ENCODE peak calls at places on chromosomes 3 and 15, in eight cellular contexts. One of them, this sample, is unnamed.
A peak's percentile ranks its signal among the peaks of the same experiment; 100 is the strongest.

GRCh38 chr3:126543457-126544090 is 15.2 kb downstream of the C3orf22 start:
- DNase-seq in mucosa of descending colon: no peak
- DNase-seq in psoas muscle: no peak
- DNase-seq in lower leg skin: peak; percentile 78
- DNase-seq in GM23338: no peak
- DNase-seq in skeletal muscle cell: no peak
- DNase-seq in aorta: peak; percentile 39
- DNase-seq in stomach: peak; percentile 10
- DNase-seq in this sample: no peak

GRCh38 chr3:192514754-192515660 is 212.3 kb downstream of the FGF12 start:
- DNase-seq in psoas muscle: peak; percentile 18
- DNase-seq in mucosa of descending colon: peak; percentile 43
- DNase-seq in aorta: peak; percentile 45
- DNase-seq in GM23338: peak; percentile 93
- DNase-seq in skeletal muscle cell: no peak
- DNase-seq in stomach: peak; percentile 31
- DNase-seq in lower leg skin: peak; percentile 83
- DNase-seq in this sample: peak; percentile 87

GRCh38 chr3:126434931-126435411 is 40.3 kb downstream of the CFAP100 start:
- DNase-seq in lower leg skin: peak; percentile 43
- DNase-seq in GM23338: no peak
- DNase-seq in stomach: peak; percentile 19
- DNase-seq in skeletal muscle cell: no peak
- DNase-seq in aorta: no peak
- DNase-seq in psoas muscle: no peak
- DNase-seq in mucosa of descending colon: no peak
- DNase-seq in this sample: peak; percentile 26

GRCh38 chr3:131033480-131034080 is 6.9 kb downstream of the NEK11 start:
- DNase-seq in psoas muscle: no peak
- DNase-seq in GM23338: peak; percentile 61
- DNase-seq in aorta: no peak
- DNase-seq in mucosa of descending colon: no peak
- DNase-seq in lower leg skin: no peak
- DNase-seq in stomach: no peak
- DNase-seq in skeletal muscle cell: no peak
- DNase-seq in this sample: peak; percentile 47

GRCh38 chr3:108494862-108495531 is 15.4 kb downstream of the MYH15 start:
- DNase-seq in stomach: no peak
- DNase-seq in psoas muscle: no peak
- DNase-seq in aorta: no peak
- DNase-seq in mucosa of descending colon: no peak
- DNase-seq in lower leg skin: no peak
- DNase-seq in skeletal muscle cell: no peak
- DNase-seq in GM23338: no peak
- DNase-seq in this sample: no peak

GRCh38 chr3:72379500-72380187 is 468.6 kb downstream of the SHQ1 start:
- DNase-seq in GM23338: no peak
- DNase-seq in aorta: no peak
- DNase-seq in lower leg skin: no peak
- DNase-seq in skeletal muscle cell: no peak
- DNase-seq in psoas muscle: no peak
- DNase-seq in stomach: no peak
- DNase-seq in mucosa of descending colon: no peak
- DNase-seq in this sample: no peak

GRCh38 chr15:48392356-48392755 is 61.1 kb downstream of the DUT start:
- DNase-seq in skeletal muscle cell: peak; percentile 84
- DNase-seq in psoas muscle: peak; percentile 55
- DNase-seq in aorta: peak; percentile 64
- DNase-seq in GM23338: no peak
- DNase-seq in stomach: no peak
- DNase-seq in mucosa of descending colon: no peak
- DNase-seq in lower leg skin: peak; percentile 85
- DNase-seq in this sample: no peak

GRCh38 chr3:146750196-146750595 is 145.1 kb upstream of the PLSCR5 start:
- DNase-seq in aorta: no peak
- DNase-seq in skeletal muscle cell: peak; percentile 5
- DNase-seq in GM23338: no peak
- DNase-seq in mucosa of descending colon: no peak
- DNase-seq in psoas muscle: no peak
- DNase-seq in stomach: no peak
- DNase-seq in lower leg skin: no peak
- DNase-seq in this sample: no peak

DNA sequence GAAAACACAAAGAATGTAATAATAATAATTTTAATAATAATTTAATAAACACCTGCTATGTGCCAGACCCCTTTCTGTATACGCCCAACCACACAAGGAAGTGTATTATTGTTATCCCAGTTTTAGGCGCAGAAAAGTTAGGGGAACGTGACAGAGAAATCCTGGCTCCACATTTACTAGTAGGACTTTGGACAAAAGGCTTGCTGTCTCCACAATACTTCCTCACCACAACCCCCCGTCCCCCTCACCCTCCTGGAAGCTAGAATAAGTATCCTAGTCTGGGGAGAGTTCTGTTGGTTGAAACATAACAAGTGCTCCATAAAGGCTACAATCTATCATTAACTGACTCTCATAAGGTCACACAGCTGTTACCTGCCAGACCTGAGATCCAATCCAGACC is 484 bp upstream of the IL17RD start:
- DNase-seq in skeletal muscle cell: no peak
- DNase-seq in stomach: no peak
- DNase-seq in lower leg skin: no peak
- DNase-seq in GM23338: no peak
- DNase-seq in mucosa of descending colon: no peak
- DNase-seq in aorta: no peak
- DNase-seq in psoas muscle: no peak
- DNase-seq in this sample: no peak
- H3K4me3 ChIP-seq in skeletal muscle cell: peak overlapping the region; percentile 10
- H3K4me3 ChIP-seq in stomach: peak overlapping the region; percentile 76
- H3K4me3 ChIP-seq in lower leg skin: no peak overlapping the region
- H3K4me3 ChIP-seq in GM23338: no peak overlapping the region
- H3K4me3 ChIP-seq in mucosa of descending colon: no peak overlapping the region
- H3K4me3 ChIP-seq in aorta: no peak overlapping the region
- H3K4me3 ChIP-seq in psoas muscle: no peak overlapping the region
- H3K4me3 ChIP-seq in this sample: no peak overlapping the region

GRCh38 chr15:60752973-60753720 is 274.2 kb upstream of the ICE2 start:
- DNase-seq in stomach: no peak
- DNase-seq in psoas muscle: no peak
- DNase-seq in GM23338: no peak
- DNase-seq in lower leg skin: no peak
- DNase-seq in skeletal muscle cell: no peak
- DNase-seq in mucosa of descending colon: no peak
- DNase-seq in aorta: no peak
- DNase-seq in this sample: no peak
- H3K4me3 ChIP-seq in stomach: no peak overlapping the region
- H3K4me3 ChIP-seq in psoas muscle: peak overlapping the region; percentile 52
- H3K4me3 ChIP-seq in GM23338: no peak overlapping the region
- H3K4me3 ChIP-seq in lower leg skin: no peak overlapping the region
- H3K4me3 ChIP-seq in skeletal muscle cell: no peak overlapping the region
- H3K4me3 ChIP-seq in mucosa of descending colon: no peak overlapping the region
- H3K4me3 ChIP-seq in aorta: peak overlapping the region; percentile 23
- H3K4me3 ChIP-seq in this sample: no peak overlapping the region

GRCh38 chr15:81511160-81511559 is 137.1 kb upstream of the TMC3 start:
- DNase-seq in psoas muscle: no peak
- DNase-seq in GM23338: no peak
- DNase-seq in mucosa of descending colon: no peak
- DNase-seq in lower leg skin: no peak
- DNase-seq in skeletal muscle cell: no peak
- DNase-seq in aorta: no peak
- DNase-seq in stomach: no peak
- DNase-seq in this sample: no peak
- H3K4me3 ChIP-seq in psoas muscle: no peak overlapping the region
- H3K4me3 ChIP-seq in GM23338: no peak overlapping the region
- H3K4me3 ChIP-seq in mucosa of descending colon: no peak overlapping the region
- H3K4me3 ChIP-seq in lower leg skin: no peak overlapping the region
- H3K4me3 ChIP-seq in skeletal muscle cell: no peak overlapping the region
- H3K4me3 ChIP-seq in aorta: no peak overlapping the region
- H3K4me3 ChIP-seq in stomach: no peak overlapping the region
- H3K4me3 ChIP-seq in this sample: no peak overlapping the region

GRCh38 chr3:179673522-179673921 is 20.7 kb downstream of the USP13 start:
- DNase-seq in GM23338: no peak
- DNase-seq in skeletal muscle cell: no peak
- DNase-seq in aorta: no peak
- DNase-seq in stomach: no peak
- DNase-seq in lower leg skin: no peak
- DNase-seq in psoas muscle: no peak
- DNase-seq in mucosa of descending colon: no peak
- DNase-seq in this sample: no peak
- H3K4me3 ChIP-seq in GM23338: no peak overlapping the region
- H3K4me3 ChIP-seq in skeletal muscle cell: no peak overlapping the region
- H3K4me3 ChIP-seq in aorta: no peak overlapping the region
- H3K4me3 ChIP-seq in stomach: no peak overlapping the region
- H3K4me3 ChIP-seq in lower leg skin: no peak overlapping the region
- H3K4me3 ChIP-seq in psoas muscle: no peak overlapping the region
- H3K4me3 ChIP-seq in mucosa of descending colon: no peak overlapping the region
- H3K4me3 ChIP-seq in this sample: no peak overlapping the region

GRCh38 chr3:71168043-71168720 is 415.3 kb downstream of the FOXP1 start:
- DNase-seq in mucosa of descending colon: no peak
- DNase-seq in aorta: no peak
- DNase-seq in lower leg skin: no peak
- DNase-seq in GM23338: no peak
- DNase-seq in stomach: no peak
- DNase-seq in skeletal muscle cell: peak; percentile 43
- DNase-seq in psoas muscle: no peak
- DNase-seq in this sample: no peak
- H3K4me3 ChIP-seq in mucosa of descending colon: no peak overlapping the region
- H3K4me3 ChIP-seq in aorta: no peak overlapping the region
- H3K4me3 ChIP-seq in lower leg skin: no peak overlapping the region
- H3K4me3 ChIP-seq in GM23338: no peak overlapping the region
- H3K4me3 ChIP-seq in stomach: no peak overlapping the region
- H3K4me3 ChIP-seq in skeletal muscle cell: no peak overlapping the region
- H3K4me3 ChIP-seq in psoas muscle: no peak overlapping the region
- H3K4me3 ChIP-seq in this sample: no peak overlapping the region

GRCh38 chr15:99454107-99454809 is 111.5 kb upstream of the MEF2A start:
- DNase-seq in psoas muscle: no peak
- DNase-seq in aorta: peak; percentile 30
- DNase-seq in lower leg skin: peak; percentile 68
- DNase-seq in skeletal muscle cell: no peak
- DNase-seq in stomach: peak; percentile 25
- DNase-seq in GM23338: no peak
- DNase-seq in mucosa of descending colon: no peak
- DNase-seq in this sample: no peak

GRCh38 chr15:99451484-99451883 is 114.3 kb upstream of the MEF2A start:
- DNase-seq in stomach: no peak
- DNase-seq in GM23338: no peak
- DNase-seq in psoas muscle: no peak
- DNase-seq in lower leg skin: peak; percentile 75
- DNase-seq in skeletal muscle cell: no peak
- DNase-seq in aorta: no peak
- DNase-seq in mucosa of descending colon: no peak
- DNase-seq in this sample: no peak

GRCh38 chr15:99452010-99452409 is 113.8 kb upstream of the MEF2A start:
- DNase-seq in lower leg skin: peak; percentile 48
- DNase-seq in skeletal muscle cell: no peak
- DNase-seq in psoas muscle: no peak
- DNase-seq in aorta: peak; percentile 41
- DNase-seq in stomach: no peak
- DNase-seq in mucosa of descending colon: peak; percentile 26
- DNase-seq in GM23338: no peak
- DNase-seq in this sample: peak; percentile 18

GRCh38 chr15:99453646-99454045 is 112.1 kb upstream of the MEF2A start:
- DNase-seq in psoas muscle: no peak
- DNase-seq in aorta: peak; percentile 40
- DNase-seq in GM23338: no peak
- DNase-seq in mucosa of descending colon: no peak
- DNase-seq in stomach: no peak
- DNase-seq in lower leg skin: no peak
- DNase-seq in skeletal muscle cell: no peak
- DNase-seq in this sample: no peak

DNA sequence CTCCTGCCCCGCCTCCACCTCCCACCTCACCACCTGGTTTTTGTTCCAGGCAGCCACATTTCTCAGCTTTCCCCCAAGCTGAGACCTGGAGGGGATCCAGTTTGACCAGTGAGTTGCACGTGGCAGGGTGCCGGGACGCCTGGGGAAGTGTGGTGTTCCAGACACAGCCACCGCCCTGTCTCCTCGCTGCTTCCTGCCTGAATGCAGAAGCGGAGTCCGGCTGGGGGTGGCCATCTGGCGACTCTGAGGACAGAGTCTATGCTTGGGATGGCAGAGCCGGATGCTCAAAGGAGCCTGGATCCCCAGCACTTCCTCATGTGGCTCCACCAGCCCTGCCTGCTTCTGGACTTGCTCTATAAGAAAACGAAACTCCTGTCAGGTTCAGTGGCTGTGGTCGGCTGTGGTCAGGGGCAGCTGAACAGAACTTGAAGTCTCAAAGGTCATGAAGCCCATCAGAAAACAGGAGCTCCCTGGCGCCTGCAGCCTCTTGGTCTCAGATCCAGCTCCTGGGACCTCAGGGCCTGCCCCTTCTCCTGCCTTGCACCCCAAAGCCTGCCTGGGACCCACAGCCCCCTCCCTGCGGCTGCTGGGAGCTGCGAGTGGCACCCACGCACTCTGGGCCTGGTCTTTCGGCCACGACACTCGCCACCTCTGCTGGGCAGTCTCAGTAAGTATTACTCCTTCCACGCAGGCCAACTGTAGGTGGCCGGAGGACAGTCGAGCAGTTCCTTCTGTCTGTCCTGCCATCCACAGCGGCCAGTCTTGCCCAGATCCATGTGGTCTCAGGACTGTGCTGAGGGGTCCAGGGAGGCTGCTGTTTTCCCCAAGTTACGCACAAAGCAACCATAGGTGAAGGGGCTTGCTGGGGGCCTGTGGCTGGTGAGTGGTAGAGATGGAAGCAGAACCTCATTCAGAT is 112.8 kb upstream of the MEF2A start:
- DNase-seq in lower leg skin: peak; percentile 96
- DNase-seq in GM23338: no peak
- DNase-seq in psoas muscle: peak; percentile 88
- DNase-seq in skeletal muscle cell: no peak
- DNase-seq in mucosa of descending colon: peak; percentile 67
- DNase-seq in stomach: peak; percentile 83
- DNase-seq in aorta: peak; percentile 97
- DNase-seq in this sample: peak; percentile 28
- H3K4me3 ChIP-seq in lower leg skin: no peak overlapping the region
- H3K4me3 ChIP-seq in GM23338: no peak overlapping the region
- H3K4me3 ChIP-seq in psoas muscle: peak overlapping the region; percentile 41
- H3K4me3 ChIP-seq in skeletal muscle cell: no peak overlapping the region
- H3K4me3 ChIP-seq in mucosa of descending colon: no peak overlapping the region
- H3K4me3 ChIP-seq in stomach: peak overlapping the region; percentile 17
- H3K4me3 ChIP-seq in aorta: no peak overlapping the region
- H3K4me3 ChIP-seq in this sample: no peak overlapping the region

GRCh38 chr15:26967719-26968269 is 3.2 kb upstream of the GABRG3 start:
- DNase-seq in aorta: no peak
- DNase-seq in GM23338: peak; percentile 85
- DNase-seq in skeletal muscle cell: no peak
- DNase-seq in lower leg skin: no peak
- DNase-seq in mucosa of descending colon: no peak
- DNase-seq in psoas muscle: no peak
- DNase-seq in stomach: no peak
- DNase-seq in this sample: peak; percentile 88
- H3K4me3 ChIP-seq in aorta: no peak overlapping the region
- H3K4me3 ChIP-seq in GM23338: peak overlapping the region; percentile 52
- H3K4me3 ChIP-seq in skeletal muscle cell: peak overlapping the region; percentile 43
- H3K4me3 ChIP-seq in lower leg skin: no peak overlapping the region
- H3K4me3 ChIP-seq in mucosa of descending colon: no peak overlapping the region
- H3K4me3 ChIP-seq in psoas muscle: no peak overlapping the region
- H3K4me3 ChIP-seq in stomach: no peak overlapping the region
- H3K4me3 ChIP-seq in this sample: peak overlapping the region; percentile 41

This sample was measured in H7.